ENCODE peak calls at places on chromosome 16, in seven cellular contexts. D, S, P, G, Z, I and O are unnamed samples.

GRCh38 chr16:25859645-25860044 is 167.9 kb downstream of the HS3ST4 start:
- DNase-seq in G (no peak), Z (no peak), I (no peak), S (no peak), P (no peak), D (no peak), O (no peak)

GRCh38 chr16:59993101-59993500 is 1259.0 kb upstream of the GOT2 start:
- DNase-seq in S (no peak), I (no peak), G (peak), P (no peak), D (no peak), Z (no peak), O (no peak)

GRCh38 chr16:89201467-89202377 is 1.4 kb upstream of the SLC22A31 start:
- DNase-seq in P (peak), S (peak), I (peak), D (peak), G (peak), Z (peak), O (peak)

GRCh38 chr16:53090591-53091507 is 36.1 kb downstream of the CHD9 start:
- DNase-seq in S (no peak), Z (no peak), I (no peak), P (peak), G (no peak), D (peak), O (no peak)

GRCh38 chr16:2044541-2044940 is 3.1 kb downstream of the NTHL1 start:
- DNase-seq in Z (no peak), D (no peak), I (no peak), G (no peak), P (no peak), S (no peak), O (no peak)

GRCh38 chr16:3949946-3950342 is 69.4 kb upstream of the CREBBP start:
- DNase-seq in S (no peak), P (no peak), Z (no peak), G (no peak), I (no peak), D (no peak), O (no peak)

GRCh38 chr16:89119161-89119621 is 25.5 kb downstream of the ACSF3 start:
- DNase-seq in G (no peak), P (peak), D (no peak), I (no peak), Z (no peak), S (no peak), O (no peak)

GRCh38 chr16:25411376-25412081 is 153.9 kb upstream of the ZKSCAN2 start:
- DNase-seq in P (no peak), Z (no peak), S (no peak), D (no peak), I (no peak), G (no peak), O (no peak)

GRCh38 chr16:67945392-67945933 is 1.5 kb upstream of the LCAT start:
- DNase-seq in G (no peak), Z (no peak), S (no peak), P (no peak), D (no peak), I (no peak), O (no peak)

GRCh38 chr16:25138130-25138529 is 26.6 kb downstream of the LCMT1 start:
- DNase-seq in G (no peak), D (no peak), S (no peak), I (no peak), Z (no peak), P (no peak), O (no peak)

GRCh38 chr16:10619271-10619849 is 39.0 kb upstream of the EMP2 start:
- DNase-seq in I (no peak), S (no peak), G (peak), Z (peak), P (no peak), D (peak), O (no peak)

GRCh38 chr16:8571061-8571596 is 19.2 kb downstream of the TMEM114 start:
- DNase-seq in D (no peak), P (peak), S (peak), I (no peak), G (no peak), Z (no peak), O (no peak)

GRCh38 chr16:49674990-49675389 is 180.9 kb downstream of the ZNF423 start:
- DNase-seq in S (no peak), Z (no peak), P (no peak), G (no peak), I (no peak), D (no peak), O (no peak)

GRCh38 chr16:79982862-79983261 is 382.3 kb upstream of the MAF start:
- DNase-seq in S (no peak), D (no peak), Z (no peak), P (no peak), I (no peak), G (no peak), O (no peak)

GRCh38 chr16:27681681-27682080 is 131.7 kb downstream of the KATNIP start:
- DNase-seq in S (no peak), P (no peak), G (no peak), I (no peak), Z (no peak), D (no peak), O (no peak)

GRCh38 chr16:49542391-49542891 is 168.8 kb downstream of the C16orf78 start:
- DNase-seq in I (no peak), G (no peak), Z (no peak), D (no peak), S (no peak), P (no peak), O (no peak)

GRCh38 chr16:86477642-86478041 is 32.7 kb upstream of the FOXF1 start:
- DNase-seq in D (no peak), S (no peak), I (no peak), Z (no peak), G (no peak), P (no peak), O (no peak)

GRCh38 chr16:19997734-19998133 is 76.0 kb downstream of the GPR139 start:
- DNase-seq in Z (no peak), I (no peak), S (no peak), P (no peak), D (no peak), G (no peak), O (no peak)

GRCh38 chr16:68642436-68643064 is 2.6 kb upstream of the CDH3 start:
- DNase-seq in D (no peak), G (no peak), I (no peak), S (peak), P (no peak), Z (no peak), O (no peak)

GRCh38 chr16:31328322-31329052 is 26.5 kb upstream of the ITGAX start:
- DNase-seq in I (no peak), Z (no peak), P (no peak), G (no peak), S (no peak), D (no peak), O (no peak)